ENCODE peak calls at places on chromosome 10, in six cellular contexts. One of them, this sample, is unnamed.

GRCh38 chr10:72056113-72056512 is 32.2 kb downstream of the SPOCK2 start:
- DNase-seq in GM10248: no peak
- DNase-seq in adrenal gland: peak
- DNase-seq in RWPE1: no peak
- DNase-seq in foreskin fibroblast: no peak
- DNase-seq in ascending aorta: no peak
- DNase-seq in this sample: no peak

GRCh38 chr10:131001438-131001837 is 310.1 kb downstream of the TCERG1L start:
- DNase-seq in foreskin fibroblast: no peak
- DNase-seq in GM10248: no peak
- DNase-seq in RWPE1: no peak
- DNase-seq in adrenal gland: no peak
- DNase-seq in ascending aorta: no peak
- DNase-seq in this sample: no peak

GRCh38 chr10:124175701-124176100 is 82.3 kb upstream of the CHST15 start:
- DNase-seq in foreskin fibroblast: no peak
- DNase-seq in GM10248: no peak
- DNase-seq in ascending aorta: no peak
- DNase-seq in adrenal gland: no peak
- DNase-seq in RWPE1: no peak
- DNase-seq in this sample: no peak

GRCh38 chr10:9209105-9209798 is 1154.8 kb downstream of the GATA3 start:
- DNase-seq in RWPE1: peak
- DNase-seq in adrenal gland: peak
- DNase-seq in ascending aorta: peak
- DNase-seq in GM10248: peak
- DNase-seq in foreskin fibroblast: peak
- DNase-seq in this sample: peak

GRCh38 chr10:98425511-98426352 is 10.8 kb upstream of the PYROXD2 start:
- DNase-seq in GM10248: peak
- DNase-seq in adrenal gland: peak
- DNase-seq in foreskin fibroblast: peak
- DNase-seq in RWPE1: peak
- DNase-seq in ascending aorta: peak
- DNase-seq in this sample: no peak

GRCh38 chr10:3566627-3567026 is 218.4 kb downstream of the KLF6 start:
- DNase-seq in GM10248: no peak
- DNase-seq in ascending aorta: no peak
- DNase-seq in RWPE1: no peak
- DNase-seq in adrenal gland: no peak
- DNase-seq in foreskin fibroblast: no peak
- DNase-seq in this sample: no peak

GRCh38 chr10:97882142-97883091 is 32.8 kb downstream of the GOLGA7B start:
- DNase-seq in foreskin fibroblast: peak
- DNase-seq in RWPE1: peak
- DNase-seq in ascending aorta: peak
- DNase-seq in GM10248: no peak
- DNase-seq in adrenal gland: peak
- DNase-seq in this sample: no peak

GRCh38 chr10:110765513-110766375 is 106.0 kb upstream of the PDCD4 start:
- DNase-seq in foreskin fibroblast: peak
- DNase-seq in RWPE1: no peak
- DNase-seq in ascending aorta: no peak
- DNase-seq in adrenal gland: no peak
- DNase-seq in GM10248: no peak
- DNase-seq in this sample: no peak

GRCh38 chr10:43294241-43294658 is 27.4 kb upstream of the RASGEF1A start:
- DNase-seq in adrenal gland: no peak
- DNase-seq in RWPE1: no peak
- DNase-seq in GM10248: no peak
- DNase-seq in foreskin fibroblast: no peak
- DNase-seq in ascending aorta: no peak
- DNase-seq in this sample: no peak

GRCh38 chr10:112721080-112721698 is 228.9 kb upstream of the TCF7L2 start:
- DNase-seq in ascending aorta: no peak
- DNase-seq in RWPE1: peak
- DNase-seq in GM10248: peak
- DNase-seq in adrenal gland: peak
- DNase-seq in foreskin fibroblast: peak
- DNase-seq in this sample: no peak

GRCh38 chr10:26840938-26841732 is 19.6 kb downstream of the ABI1 start:
- DNase-seq in GM10248: no peak
- DNase-seq in foreskin fibroblast: no peak
- DNase-seq in adrenal gland: no peak
- DNase-seq in ascending aorta: no peak
- DNase-seq in RWPE1: no peak
- DNase-seq in this sample: no peak

GRCh38 chr10:74992068-74992467 is 119.4 kb upstream of the SAMD8 start:
- DNase-seq in adrenal gland: no peak
- DNase-seq in GM10248: no peak
- DNase-seq in RWPE1: no peak
- DNase-seq in ascending aorta: no peak
- DNase-seq in foreskin fibroblast: no peak
- DNase-seq in this sample: no peak

GRCh38 chr10:6173203-6173602 is 29.5 kb upstream of the PFKFB3 start:
- DNase-seq in ascending aorta: no peak
- DNase-seq in RWPE1: no peak
- DNase-seq in adrenal gland: no peak
- DNase-seq in GM10248: no peak
- DNase-seq in foreskin fibroblast: no peak
- DNase-seq in this sample: no peak

GRCh38 chr10:63812491-63812890 is 291.3 kb downstream of the REEP3 start:
- DNase-seq in GM10248: no peak
- DNase-seq in ascending aorta: no peak
- DNase-seq in RWPE1: no peak
- DNase-seq in foreskin fibroblast: no peak
- DNase-seq in adrenal gland: no peak
- DNase-seq in this sample: no peak

GRCh38 chr10:17562572-17562971 is 54.6 kb downstream of the HACD1 start:
- DNase-seq in RWPE1: no peak
- DNase-seq in GM10248: no peak
- DNase-seq in foreskin fibroblast: no peak
- DNase-seq in adrenal gland: no peak
- DNase-seq in ascending aorta: no peak
- DNase-seq in this sample: no peak

GRCh38 chr10:74150151-74151056 is at the start of gene AP3M1:
- DNase-seq in RWPE1: peak
- DNase-seq in GM10248: peak
- DNase-seq in ascending aorta: peak
- DNase-seq in adrenal gland: peak
- DNase-seq in foreskin fibroblast: no peak
- DNase-seq in this sample: no peak

GRCh38 chr10:43702936-43703281 is 54.2 kb upstream of the ZNF32 start:
- DNase-seq in ascending aorta: no peak
- DNase-seq in foreskin fibroblast: no peak
- DNase-seq in adrenal gland: no peak
- DNase-seq in GM10248: no peak
- DNase-seq in RWPE1: no peak
- DNase-seq in this sample: no peak

GRCh38 chr10:86953747-86954680 is 3.4 kb downstream of the MMRN2 start:
- DNase-seq in adrenal gland: peak
- DNase-seq in GM10248: no peak
- DNase-seq in RWPE1: no peak
- DNase-seq in foreskin fibroblast: peak
- DNase-seq in ascending aorta: peak
- DNase-seq in this sample: no peak

GRCh38 chr10:11678074-11678793 is 63.9 kb upstream of the ECHDC3 start:
- DNase-seq in foreskin fibroblast: peak
- DNase-seq in GM10248: peak
- DNase-seq in ascending aorta: no peak
- DNase-seq in RWPE1: no peak
- DNase-seq in adrenal gland: no peak
- DNase-seq in this sample: no peak

GRCh38 chr10:93015722-93016121 is 44.9 kb upstream of the CYP26C1 start:
- DNase-seq in adrenal gland: no peak
- DNase-seq in GM10248: no peak
- DNase-seq in RWPE1: no peak
- DNase-seq in ascending aorta: no peak
- DNase-seq in foreskin fibroblast: no peak
- DNase-seq in this sample: no peak

GRCh38 chr10:31578181-31578852 is 259.3 kb downstream of the ZEB1 start:
- DNase-seq in ascending aorta: no peak
- DNase-seq in RWPE1: no peak
- DNase-seq in adrenal gland: no peak
- DNase-seq in foreskin fibroblast: no peak
- DNase-seq in GM10248: no peak
- DNase-seq in this sample: no peak

GRCh38 chr10:36888925-36889573 is 236.3 kb upstream of the ANKRD30A start:
- DNase-seq in RWPE1: peak
- DNase-seq in ascending aorta: no peak
- DNase-seq in adrenal gland: no peak
- DNase-seq in foreskin fibroblast: peak
- DNase-seq in GM10248: peak
- DNase-seq in this sample: no peak

GRCh38 chr10:60349426-60349825 is 40.2 kb downstream of the ANK3 start:
- DNase-seq in ascending aorta: no peak
- DNase-seq in RWPE1: no peak
- DNase-seq in adrenal gland: no peak
- DNase-seq in foreskin fibroblast: peak
- DNase-seq in GM10248: no peak
- DNase-seq in this sample: no peak

GRCh38 chr10:91603931-91604331 is 28.9 kb downstream of the PPP1R3C start:
- DNase-seq in adrenal gland: no peak
- DNase-seq in RWPE1: no peak
- DNase-seq in ascending aorta: no peak
- DNase-seq in foreskin fibroblast: no peak
- DNase-seq in GM10248: no peak
- DNase-seq in this sample: no peak

GRCh38 chr10:32346134-32346550 is 816 bp downstream of the EPC1 start:
- DNase-seq in ascending aorta: peak
- DNase-seq in GM10248: peak
- DNase-seq in RWPE1: peak
- DNase-seq in adrenal gland: peak
- DNase-seq in foreskin fibroblast: peak
- DNase-seq in this sample: peak

GRCh38 chr10:102064503-102064867 is 664 bp upstream of the HPS6 start:
- DNase-seq in foreskin fibroblast: no peak
- DNase-seq in GM10248: no peak
- DNase-seq in adrenal gland: no peak
- DNase-seq in ascending aorta: no peak
- DNase-seq in RWPE1: no peak
- DNase-seq in this sample: no peak

GRCh38 chr10:102066421-102067068 is 1.4 kb downstream of the HPS6 start:
- DNase-seq in RWPE1: no peak
- DNase-seq in ascending aorta: no peak
- DNase-seq in foreskin fibroblast: no peak
- DNase-seq in GM10248: no peak
- DNase-seq in adrenal gland: no peak
- DNase-seq in this sample: no peak

GRCh38 chr10:102067091-102067916 is 2.2 kb downstream of the HPS6 start:
- DNase-seq in ascending aorta: no peak
- DNase-seq in GM10248: no peak
- DNase-seq in adrenal gland: no peak
- DNase-seq in RWPE1: no peak
- DNase-seq in foreskin fibroblast: no peak
- DNase-seq in this sample: no peak

GRCh38 chr10:102065561-102066420 is 642 bp downstream of the HPS6 start:
- DNase-seq in RWPE1: no peak
- DNase-seq in GM10248: peak
- DNase-seq in ascending aorta: peak
- DNase-seq in foreskin fibroblast: peak
- DNase-seq in adrenal gland: peak
- DNase-seq in this sample: no peak

GRCh38 chr10:102064868-102065560 is at the start of gene HPS6:
- DNase-seq in foreskin fibroblast: peak
- DNase-seq in GM10248: peak
- DNase-seq in RWPE1: peak
- DNase-seq in ascending aorta: peak
- DNase-seq in adrenal gland: peak
- DNase-seq in this sample: peak
- TF ChIP-seq CTCF in foreskin fibroblast: no peak
- TF ChIP-seq CTCF in GM10248: peak
- TF ChIP-seq CTCF in RWPE1: peak
- TF ChIP-seq CTCF in ascending aorta: peak
- TF ChIP-seq CTCF in adrenal gland: no peak
- TF ChIP-seq CTCF in this sample: peak

GRCh38 chr10:49783645-49784044 is 21.5 kb upstream of the OGDHL start:
- DNase-seq in adrenal gland: no peak
- DNase-seq in foreskin fibroblast: no peak
- DNase-seq in ascending aorta: no peak
- DNase-seq in GM10248: no peak
- DNase-seq in RWPE1: no peak
- DNase-seq in this sample: no peak
- TF ChIP-seq CTCF in adrenal gland: no peak
- TF ChIP-seq CTCF in foreskin fibroblast: no peak
- TF ChIP-seq CTCF in ascending aorta: no peak
- TF ChIP-seq CTCF in GM10248: no peak
- TF ChIP-seq CTCF in RWPE1: no peak
- TF ChIP-seq CTCF in this sample: no peak

GRCh38 chr10:114304017-114304565 is 65.0 kb downstream of the VWA2 start:
- DNase-seq in ascending aorta: peak
- DNase-seq in foreskin fibroblast: peak
- DNase-seq in GM10248: peak
- DNase-seq in RWPE1: peak
- DNase-seq in adrenal gland: peak
- DNase-seq in this sample: peak

GRCh38 chr10:114300036-114300645 is 61.1 kb downstream of the VWA2 start:
- DNase-seq in GM10248: no peak
- DNase-seq in foreskin fibroblast: no peak
- DNase-seq in ascending aorta: no peak
- DNase-seq in RWPE1: no peak
- DNase-seq in adrenal gland: no peak
- DNase-seq in this sample: no peak

GRCh38 chr10:114303556-114303955 is 64.5 kb downstream of the VWA2 start:
- DNase-seq in GM10248: no peak
- DNase-seq in ascending aorta: no peak
- DNase-seq in foreskin fibroblast: no peak
- DNase-seq in RWPE1: no peak
- DNase-seq in adrenal gland: no peak
- DNase-seq in this sample: no peak

GRCh38 chr10:114301951-114302710 is 63.1 kb downstream of the VWA2 start:
- DNase-seq in RWPE1: no peak
- DNase-seq in ascending aorta: no peak
- DNase-seq in adrenal gland: no peak
- DNase-seq in GM10248: no peak
- DNase-seq in foreskin fibroblast: no peak
- DNase-seq in this sample: no peak

GRCh38 chr10:114301177-114301576 is 62.1 kb downstream of the VWA2 start:
- DNase-seq in adrenal gland: no peak
- DNase-seq in RWPE1: peak
- DNase-seq in foreskin fibroblast: no peak
- DNase-seq in ascending aorta: no peak
- DNase-seq in GM10248: no peak
- DNase-seq in this sample: no peak
- TF ChIP-seq CTCF in adrenal gland: no peak
- TF ChIP-seq CTCF in RWPE1: no peak
- TF ChIP-seq CTCF in foreskin fibroblast: no peak
- TF ChIP-seq CTCF in ascending aorta: no peak
- TF ChIP-seq CTCF in GM10248: no peak
- TF ChIP-seq CTCF in this sample: no peak

DNA sequence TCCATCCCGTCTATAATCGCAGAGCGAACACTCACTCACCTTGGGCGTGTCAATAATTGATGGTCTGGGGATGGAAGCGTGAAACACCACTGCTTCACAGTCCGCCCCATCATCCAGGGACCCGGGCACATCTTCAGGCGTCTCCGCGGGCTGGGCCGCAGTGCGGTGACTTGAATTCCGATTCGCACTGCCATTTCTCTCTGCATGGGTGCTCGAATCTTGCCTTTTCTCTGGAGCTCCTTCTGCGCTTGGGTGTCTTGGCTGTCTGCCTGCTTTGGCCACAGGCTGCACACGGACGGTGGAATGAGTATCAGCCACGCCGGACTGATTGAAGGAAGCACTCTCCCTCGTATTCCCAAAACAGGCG is 500 bp downstream of the FAM107B start:
- DNase-seq in foreskin fibroblast: no peak
- DNase-seq in GM10248: no peak
- DNase-seq in ascending aorta: no peak
- DNase-seq in RWPE1: no peak
- DNase-seq in adrenal gland: no peak
- DNase-seq in this sample: no peak
- TF ChIP-seq CTCF in foreskin fibroblast: no peak
- TF ChIP-seq CTCF in GM10248: no peak
- TF ChIP-seq CTCF in ascending aorta: no peak
- TF ChIP-seq CTCF in RWPE1: no peak
- TF ChIP-seq CTCF in adrenal gland: no peak
- TF ChIP-seq CTCF in this sample: no peak